ENCODE peak calls at places on chromosomes 4 and X, in four cellular contexts. E is K562, F is SK-N-SH, T is H1. L is an unnamed sample.

GRCh38 chr4:20493761-20494353 is 206.4 kb upstream of the PACRGL start:
- DNase-seq in E (no peak), F (no peak), T (no peak), L (no peak)

GRCh38 chrX:45623266-45623665 is 422.6 kb upstream of the DIPK2B start:
- DNase-seq in E (no peak), F (no peak), T (no peak), L (no peak)

GRCh38 chr4:54902261-54902660 is 223.1 kb downstream of the KDR start:
- DNase-seq in E (no peak), F (no peak), T (no peak), L (no peak)

GRCh38 chr4:16278178-16278577 is 51.9 kb upstream of the TAPT1 start:
- DNase-seq in E (no peak), F (no peak), T (no peak), L (no peak)

GRCh38 chr4:59057804-59058203 is 1947.6 kb upstream of the IGFBP7 start:
- DNase-seq in E (no peak), F (no peak), T (no peak), L (no peak)

GRCh38 chr4:175531405-175532091 is 280.5 kb downstream of the GPM6A start:
- DNase-seq in E (no peak), F (no peak), T (no peak), L (no peak)

GRCh38 chr4:48093949-48094550 is 40.0 kb downstream of the TXK start:
- DNase-seq in E (no peak), F (no peak), T (no peak), L (no peak)

GRCh38 chrX:129980043-129980442 is 2.4 kb upstream of the BCORL1 start:
- DNase-seq in E (no peak), F (peak; percentile 65), T (peak; percentile 46), L (no peak)

GRCh38 chrX:9466115-9466495 is 1.2 kb downstream of the TBL1X start:
- DNase-seq in E (peak; percentile 39), F (peak; percentile 65), T (peak; percentile 44), L (no peak)

DNA sequence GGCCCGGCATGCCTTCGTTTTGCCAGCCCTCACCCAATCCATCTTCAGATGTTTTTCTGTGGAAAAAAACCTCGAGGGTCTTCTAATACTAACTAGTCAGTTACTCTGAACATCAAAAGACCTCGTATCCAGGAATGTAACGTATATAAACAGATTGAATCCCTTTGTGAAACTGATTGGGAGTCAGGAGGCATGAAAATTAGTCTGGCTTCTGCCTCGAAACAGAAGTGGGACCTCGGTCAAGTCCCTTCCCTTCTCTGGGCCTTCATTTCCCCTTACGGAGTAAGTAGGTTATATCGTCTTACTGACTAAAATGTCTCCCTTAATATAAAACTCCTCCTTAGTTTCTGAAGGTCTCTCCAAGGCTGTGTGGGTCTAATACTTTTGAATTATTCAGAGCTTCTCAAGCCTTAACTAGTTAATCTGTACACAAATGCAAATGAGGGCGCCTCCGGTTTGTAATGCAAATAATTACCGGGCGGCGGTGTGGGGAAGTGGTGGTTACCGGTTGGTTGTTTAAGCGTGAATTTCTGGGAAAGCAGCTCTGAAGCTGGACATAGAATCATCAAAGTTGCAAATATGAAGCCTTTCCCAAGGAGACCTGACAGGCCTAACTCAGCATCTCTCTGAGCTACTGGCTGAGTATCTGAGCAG is 11.4 kb upstream of the NKRF start:
- DNase-seq in E (no peak), F (no peak), T (no peak), L (no peak)
- TF ChIP-seq NRF1 in E (no peak), F (no peak), T (no peak), L (no peak)

GRCh38 chrX:20456971-20457370 is 190.3 kb upstream of the RPS6KA3 start:
- DNase-seq in E (no peak), F (no peak), T (no peak), L (no peak)
- TF ChIP-seq NRF1 in E (no peak), F (no peak), T (no peak), L (no peak)

DNA sequence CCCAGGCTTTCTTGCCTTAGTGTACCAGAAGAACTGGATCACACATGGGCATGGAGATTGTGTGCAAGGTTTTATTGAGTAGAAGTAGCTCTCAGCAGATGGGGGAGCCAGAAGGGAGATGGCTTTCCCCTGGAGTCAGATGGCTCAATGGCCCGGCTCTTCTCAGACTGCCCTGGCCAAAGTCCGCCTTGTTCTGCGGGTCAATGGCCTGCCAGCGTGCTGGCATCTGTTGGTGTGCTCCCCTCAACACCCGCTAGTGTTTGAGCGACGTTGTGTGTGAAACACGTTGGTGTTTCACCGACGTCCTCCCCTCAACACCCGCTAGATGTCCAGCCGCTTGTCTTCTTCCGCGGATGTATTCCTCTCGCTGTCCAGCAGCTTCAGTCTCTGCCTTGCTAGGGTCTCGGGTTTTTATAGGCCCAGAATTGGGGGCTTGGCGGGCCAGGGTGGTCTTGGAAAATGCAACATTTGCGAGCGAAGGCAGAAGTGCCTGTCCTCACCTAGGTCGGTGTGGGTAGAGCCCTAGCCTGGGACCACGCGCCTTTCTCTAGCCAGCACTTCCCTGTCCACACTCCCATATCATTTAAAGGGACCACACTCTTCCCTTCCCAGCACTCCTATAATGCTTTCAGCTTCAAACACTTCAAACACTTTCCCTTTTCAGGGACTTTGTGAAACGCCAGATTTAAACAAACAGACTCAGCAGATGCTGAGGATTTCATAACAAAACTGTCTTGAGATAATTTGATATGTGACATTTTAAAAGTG is 21.1 kb upstream of the PRKG2 start:
- DNase-seq in E (no peak), F (no peak), T (no peak), L (no peak)
- TF ChIP-seq NRF1 in E (no peak), F (no peak), T (no peak), L (no peak)

GRCh38 chrX:3181846-3182245 is 140.6 kb downstream of the ARSF start:
- DNase-seq in E (no peak), F (no peak), T (no peak), L (no peak)

DNA sequence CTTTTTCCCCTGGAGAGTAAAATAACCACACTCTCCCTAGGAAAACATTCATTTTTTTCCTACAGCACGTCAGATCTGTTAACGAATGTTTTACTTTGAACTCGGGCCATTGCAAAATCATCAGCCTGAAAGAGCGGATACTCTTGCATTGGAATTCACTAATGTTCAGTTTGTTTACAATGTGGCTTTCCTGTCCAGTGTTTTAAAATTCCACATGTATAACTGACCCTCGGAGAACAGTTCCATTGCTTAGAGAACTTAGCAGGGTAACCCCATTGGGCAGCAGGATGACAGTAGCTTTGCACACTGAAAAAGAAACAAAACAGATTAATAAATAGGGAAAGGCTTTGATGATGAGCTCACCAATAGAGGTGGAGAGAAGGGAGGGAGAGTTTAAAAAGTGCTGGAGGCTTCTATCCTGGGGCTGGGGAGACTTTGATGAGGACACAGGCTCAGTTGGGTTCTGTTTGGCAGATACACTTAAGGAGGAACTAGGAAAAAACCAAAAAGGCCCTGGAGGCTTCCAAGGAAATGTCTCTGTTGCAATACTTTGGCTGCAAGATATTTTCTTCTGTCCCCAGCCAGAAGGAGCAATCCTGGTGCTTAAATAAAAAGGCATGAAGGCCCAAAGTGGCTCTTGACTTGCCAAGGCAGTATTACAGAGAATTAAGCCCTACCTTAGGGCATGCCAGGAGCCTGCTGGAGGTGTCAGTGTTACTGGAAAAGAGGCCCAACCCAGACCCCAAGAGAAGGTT is 143.1 kb downstream of the ARSF start:
- DNase-seq in E (no peak), F (no peak), T (no peak), L (no peak)
- TF ChIP-seq NRF1 in E (no peak), F (no peak), T (no peak), L (no peak)

DNA sequence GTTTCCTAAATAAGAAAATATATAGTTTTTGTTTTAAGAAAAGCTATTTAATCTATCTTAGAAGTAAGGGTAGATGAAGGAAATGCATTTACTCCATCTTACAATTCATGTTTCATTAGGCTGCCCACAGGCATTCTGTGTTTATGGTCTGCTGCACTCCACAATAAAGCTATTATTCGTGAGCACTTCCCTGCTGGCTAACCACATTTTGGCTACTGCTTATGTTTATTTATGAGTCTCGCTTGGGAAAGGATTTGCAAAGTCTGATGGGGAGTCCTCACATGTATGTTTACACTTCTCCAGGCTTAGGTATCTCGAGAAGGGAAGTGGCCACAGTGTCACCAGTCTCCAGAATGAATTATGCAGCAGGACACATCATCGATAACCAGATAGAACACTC is 260.8 kb upstream of the VCX start:
- DNase-seq in E (no peak), F (no peak), T (no peak), L (no peak)
- TF ChIP-seq NRF1 in E (no peak), F (no peak), T (no peak), L (no peak)

DNA sequence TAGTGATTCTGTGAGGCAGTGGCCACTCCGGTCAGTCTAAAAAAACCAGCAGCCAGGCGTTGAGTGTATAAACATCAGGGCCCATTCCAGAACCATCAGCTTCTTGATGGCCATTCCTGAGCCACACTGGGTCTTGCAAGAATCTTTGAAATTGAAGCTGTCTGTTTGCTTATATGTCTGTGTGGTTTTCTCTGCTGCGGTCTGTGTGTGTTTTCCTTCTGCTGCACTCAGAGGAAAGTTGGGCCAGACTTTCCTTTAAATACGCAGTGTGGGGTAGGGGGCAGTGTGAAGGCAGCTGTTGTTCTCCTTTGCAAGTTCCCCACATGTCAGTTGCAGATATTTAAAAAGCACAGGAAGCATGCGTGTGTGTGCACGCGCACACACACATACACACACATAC is 32.2 kb downstream of the CCKAR start:
- DNase-seq in E (no peak), F (no peak), T (no peak), L (no peak)
- TF ChIP-seq NRF1 in E (no peak), F (no peak), T (no peak), L (no peak)

L was measured in GM12878.